ENCODE peak calls at places on chromosomes 3 and 15, in ten cellular contexts. One of them, this sample, is unnamed.

GRCh38 chr15:63870043-63870394 is 36.3 kb upstream of the HERC1 start:
- DNase-seq in COR-L47: no peak
- DNase-seq in ureter: no peak
- DNase-seq in neural crest cell: no peak
- DNase-seq in activated T-helper 1 cell treated with anti-CD3 and anti-CD28 coated beads, Interleukin-12 subunit alpha, Interleukin-12 subunit beta, Interleukin-2, Interleukin-4 antibody, amounts not matched to agents 30 ng/mL and 10 ng/mL and 1 ng/mL, durations not matched to agents 14 hours and 24 hours and 36 hours: no peak
- DNase-seq in mucosa of descending colon: no peak
- DNase-seq in HT-29: no peak
- DNase-seq in T-cell: no peak
- DNase-seq in kidney: no peak
- DNase-seq in MV-4-11: peak
- DNase-seq in this sample: no peak

GRCh38 chr15:59199775-59200465 is 6.7 kb upstream of the LDHAL6B start:
- DNase-seq in COR-L47: no peak
- DNase-seq in ureter: no peak
- DNase-seq in neural crest cell: no peak
- DNase-seq in activated T-helper 1 cell treated with anti-CD3 and anti-CD28 coated beads, Interleukin-12 subunit alpha, Interleukin-12 subunit beta, Interleukin-2, Interleukin-4 antibody, amounts not matched to agents 30 ng/mL and 10 ng/mL and 1 ng/mL, durations not matched to agents 14 hours and 24 hours and 36 hours: no peak
- DNase-seq in mucosa of descending colon: no peak
- DNase-seq in HT-29: peak
- DNase-seq in T-cell: no peak
- DNase-seq in kidney: no peak
- DNase-seq in MV-4-11: no peak
- DNase-seq in this sample: no peak

GRCh38 chr3:3772920-3773319 is 26.3 kb upstream of the LRRN1 start:
- DNase-seq in COR-L47: no peak
- DNase-seq in ureter: no peak
- DNase-seq in neural crest cell: no peak
- DNase-seq in activated T-helper 1 cell treated with anti-CD3 and anti-CD28 coated beads, Interleukin-12 subunit alpha, Interleukin-12 subunit beta, Interleukin-2, Interleukin-4 antibody, amounts not matched to agents 30 ng/mL and 10 ng/mL and 1 ng/mL, durations not matched to agents 14 hours and 24 hours and 36 hours: no peak
- DNase-seq in mucosa of descending colon: no peak
- DNase-seq in HT-29: no peak
- DNase-seq in T-cell: no peak
- DNase-seq in kidney: no peak
- DNase-seq in MV-4-11: no peak
- DNase-seq in this sample: no peak

GRCh38 chr3:149585401-149585726 is 72.5 kb downstream of the WWTR1 start:
- DNase-seq in COR-L47: no peak
- DNase-seq in ureter: no peak
- DNase-seq in neural crest cell: no peak
- DNase-seq in activated T-helper 1 cell treated with anti-CD3 and anti-CD28 coated beads, Interleukin-12 subunit alpha, Interleukin-12 subunit beta, Interleukin-2, Interleukin-4 antibody, amounts not matched to agents 30 ng/mL and 10 ng/mL and 1 ng/mL, durations not matched to agents 14 hours and 24 hours and 36 hours: no peak
- DNase-seq in mucosa of descending colon: no peak
- DNase-seq in HT-29: no peak
- DNase-seq in T-cell: no peak
- DNase-seq in kidney: no peak
- DNase-seq in MV-4-11: no peak
- DNase-seq in this sample: no peak

GRCh38 chr3:136070334-136070733 is 104.8 kb downstream of the PPP2R3A start:
- DNase-seq in COR-L47: no peak
- DNase-seq in ureter: no peak
- DNase-seq in neural crest cell: no peak
- DNase-seq in activated T-helper 1 cell treated with anti-CD3 and anti-CD28 coated beads, Interleukin-12 subunit alpha, Interleukin-12 subunit beta, Interleukin-2, Interleukin-4 antibody, amounts not matched to agents 30 ng/mL and 10 ng/mL and 1 ng/mL, durations not matched to agents 14 hours and 24 hours and 36 hours: no peak
- DNase-seq in mucosa of descending colon: no peak
- DNase-seq in HT-29: no peak
- DNase-seq in T-cell: no peak
- DNase-seq in kidney: no peak
- DNase-seq in MV-4-11: no peak
- DNase-seq in this sample: no peak

GRCh38 chr3:33030802-33031201 is 66.1 kb downstream of the GLB1 start:
- DNase-seq in COR-L47: no peak
- DNase-seq in ureter: no peak
- DNase-seq in neural crest cell: no peak
- DNase-seq in activated T-helper 1 cell treated with anti-CD3 and anti-CD28 coated beads, Interleukin-12 subunit alpha, Interleukin-12 subunit beta, Interleukin-2, Interleukin-4 antibody, amounts not matched to agents 30 ng/mL and 10 ng/mL and 1 ng/mL, durations not matched to agents 14 hours and 24 hours and 36 hours: peak
- DNase-seq in mucosa of descending colon: no peak
- DNase-seq in HT-29: no peak
- DNase-seq in T-cell: peak
- DNase-seq in kidney: no peak
- DNase-seq in MV-4-11: no peak
- DNase-seq in this sample: peak

GRCh38 chr3:142022381-142022780 is 127.0 kb downstream of the TFDP2 start:
- DNase-seq in COR-L47: no peak
- DNase-seq in ureter: no peak
- DNase-seq in neural crest cell: no peak
- DNase-seq in activated T-helper 1 cell treated with anti-CD3 and anti-CD28 coated beads, Interleukin-12 subunit alpha, Interleukin-12 subunit beta, Interleukin-2, Interleukin-4 antibody, amounts not matched to agents 30 ng/mL and 10 ng/mL and 1 ng/mL, durations not matched to agents 14 hours and 24 hours and 36 hours: no peak
- DNase-seq in mucosa of descending colon: peak
- DNase-seq in HT-29: peak
- DNase-seq in T-cell: no peak
- DNase-seq in kidney: no peak
- DNase-seq in MV-4-11: peak
- DNase-seq in this sample: no peak

GRCh38 chr3:105327662-105328337 is 38.9 kb upstream of the ALCAM start:
- DNase-seq in COR-L47: no peak
- DNase-seq in ureter: no peak
- DNase-seq in neural crest cell: no peak
- DNase-seq in activated T-helper 1 cell treated with anti-CD3 and anti-CD28 coated beads, Interleukin-12 subunit alpha, Interleukin-12 subunit beta, Interleukin-2, Interleukin-4 antibody, amounts not matched to agents 30 ng/mL and 10 ng/mL and 1 ng/mL, durations not matched to agents 14 hours and 24 hours and 36 hours: no peak
- DNase-seq in mucosa of descending colon: no peak
- DNase-seq in HT-29: no peak
- DNase-seq in T-cell: no peak
- DNase-seq in kidney: no peak
- DNase-seq in MV-4-11: peak
- DNase-seq in this sample: no peak

GRCh38 chr3:136891934-136892855 is 30.2 kb downstream of the NCK1 start:
- DNase-seq in COR-L47: no peak
- DNase-seq in ureter: no peak
- DNase-seq in neural crest cell: no peak
- DNase-seq in activated T-helper 1 cell treated with anti-CD3 and anti-CD28 coated beads, Interleukin-12 subunit alpha, Interleukin-12 subunit beta, Interleukin-2, Interleukin-4 antibody, amounts not matched to agents 30 ng/mL and 10 ng/mL and 1 ng/mL, durations not matched to agents 14 hours and 24 hours and 36 hours: no peak
- DNase-seq in mucosa of descending colon: no peak
- DNase-seq in HT-29: no peak
- DNase-seq in T-cell: no peak
- DNase-seq in kidney: no peak
- DNase-seq in MV-4-11: no peak
- DNase-seq in this sample: no peak

GRCh38 chr3:74621581-74621980 is 7.1 kb upstream of the CNTN3 start:
- DNase-seq in COR-L47: no peak
- DNase-seq in ureter: no peak
- DNase-seq in neural crest cell: no peak
- DNase-seq in activated T-helper 1 cell treated with anti-CD3 and anti-CD28 coated beads, Interleukin-12 subunit alpha, Interleukin-12 subunit beta, Interleukin-2, Interleukin-4 antibody, amounts not matched to agents 30 ng/mL and 10 ng/mL and 1 ng/mL, durations not matched to agents 14 hours and 24 hours and 36 hours: no peak
- DNase-seq in mucosa of descending colon: no peak
- DNase-seq in HT-29: no peak
- DNase-seq in T-cell: no peak
- DNase-seq in kidney: no peak
- DNase-seq in MV-4-11: no peak
- DNase-seq in this sample: no peak

GRCh38 chr3:184371570-184372018 is 6.4 kb downstream of the THPO start:
- DNase-seq in COR-L47: peak
- DNase-seq in ureter: peak
- DNase-seq in neural crest cell: peak
- DNase-seq in activated T-helper 1 cell treated with anti-CD3 and anti-CD28 coated beads, Interleukin-12 subunit alpha, Interleukin-12 subunit beta, Interleukin-2, Interleukin-4 antibody, amounts not matched to agents 30 ng/mL and 10 ng/mL and 1 ng/mL, durations not matched to agents 14 hours and 24 hours and 36 hours: peak
- DNase-seq in mucosa of descending colon: peak
- DNase-seq in HT-29: peak
- DNase-seq in T-cell: peak
- DNase-seq in kidney: peak
- DNase-seq in MV-4-11: peak
- DNase-seq in this sample: peak

This sample was measured in stimulated activated naive CD8-positive, alpha-beta T cell treated with anti-CD3 and anti-CD28 coated beads, Interleukin-15, amount 100 ng/mL, for 72 hours.